ENCODE peak calls at places on chromosomes 5 and 9, in seven cellular contexts. One of them, this sample, is unnamed.

GRCh38 chr9:37283730-37284235 is 138.7 kb upstream of the GRHPR start:
- DNase-seq in progenitor cell of endocrine pancreas: no peak
- DNase-seq in upper lobe of right lung: no peak
- DNase-seq in T-helper 1 cell: no peak
- DNase-seq in IMR-90: peak; percentile 87
- DNase-seq in CD4-positive, alpha-beta memory T cell: no peak
- DNase-seq in left cardiac atrium: no peak
- DNase-seq in this sample: no peak

GRCh38 chr9:99112750-99113417 is 8.0 kb downstream of the TGFBR1 start:
- DNase-seq in progenitor cell of endocrine pancreas: no peak
- DNase-seq in upper lobe of right lung: no peak
- DNase-seq in T-helper 1 cell: peak; percentile 54
- DNase-seq in IMR-90: no peak
- DNase-seq in CD4-positive, alpha-beta memory T cell: peak; percentile 80
- DNase-seq in left cardiac atrium: no peak
- DNase-seq in this sample: no peak

GRCh38 chr9:136546697-136547481 is 1.0 kb upstream of the NOTCH1 start:
- DNase-seq in progenitor cell of endocrine pancreas: no peak
- DNase-seq in upper lobe of right lung: peak; percentile 88
- DNase-seq in T-helper 1 cell: peak; percentile 36
- DNase-seq in IMR-90: peak; percentile 35
- DNase-seq in CD4-positive, alpha-beta memory T cell: peak; percentile 61
- DNase-seq in left cardiac atrium: peak; percentile 81
- DNase-seq in this sample: no peak

GRCh38 chr5:172941067-172941516 is 18.1 kb upstream of the RPL26L1 start:
- DNase-seq in progenitor cell of endocrine pancreas: no peak
- DNase-seq in upper lobe of right lung: no peak
- DNase-seq in T-helper 1 cell: no peak
- DNase-seq in IMR-90: no peak
- DNase-seq in CD4-positive, alpha-beta memory T cell: no peak
- DNase-seq in left cardiac atrium: no peak
- DNase-seq in this sample: no peak

GRCh38 chr5:148729182-148729581 is 74.9 kb upstream of the HTR4 start:
- DNase-seq in progenitor cell of endocrine pancreas: no peak
- DNase-seq in upper lobe of right lung: no peak
- DNase-seq in T-helper 1 cell: no peak
- DNase-seq in IMR-90: no peak
- DNase-seq in CD4-positive, alpha-beta memory T cell: no peak
- DNase-seq in left cardiac atrium: no peak
- DNase-seq in this sample: no peak

GRCh38 chr9:116156621-116157314 is 3.2 kb downstream of the PAPPA start:
- DNase-seq in progenitor cell of endocrine pancreas: no peak
- DNase-seq in upper lobe of right lung: peak; percentile 66
- DNase-seq in T-helper 1 cell: no peak
- DNase-seq in IMR-90: peak; percentile 78
- DNase-seq in CD4-positive, alpha-beta memory T cell: no peak
- DNase-seq in left cardiac atrium: peak; percentile 75
- DNase-seq in this sample: no peak

GRCh38 chr9:129398101-129398795 is 220.2 kb upstream of the IER5L start:
- DNase-seq in progenitor cell of endocrine pancreas: no peak
- DNase-seq in upper lobe of right lung: peak; percentile 54
- DNase-seq in T-helper 1 cell: no peak
- DNase-seq in IMR-90: no peak
- DNase-seq in CD4-positive, alpha-beta memory T cell: peak; percentile 19
- DNase-seq in left cardiac atrium: peak; percentile 15
- DNase-seq in this sample: no peak

GRCh38 chr9:76562511-76562911 is 103.5 kb downstream of the GCNT1 start:
- DNase-seq in progenitor cell of endocrine pancreas: no peak
- DNase-seq in upper lobe of right lung: no peak
- DNase-seq in T-helper 1 cell: no peak
- DNase-seq in IMR-90: peak; percentile 59
- DNase-seq in CD4-positive, alpha-beta memory T cell: no peak
- DNase-seq in left cardiac atrium: no peak
- DNase-seq in this sample: no peak

GRCh38 chr9:113389451-113389850 is 11.6 kb downstream of the ALAD start:
- DNase-seq in progenitor cell of endocrine pancreas: no peak
- DNase-seq in upper lobe of right lung: peak; percentile 46
- DNase-seq in T-helper 1 cell: no peak
- DNase-seq in IMR-90: no peak
- DNase-seq in CD4-positive, alpha-beta memory T cell: no peak
- DNase-seq in left cardiac atrium: no peak
- DNase-seq in this sample: no peak

GRCh38 chr5:52674815-52675545 is 112.7 kb upstream of the ITGA1 start:
- DNase-seq in progenitor cell of endocrine pancreas: no peak
- DNase-seq in upper lobe of right lung: no peak
- DNase-seq in T-helper 1 cell: no peak
- DNase-seq in IMR-90: peak; percentile 87
- DNase-seq in CD4-positive, alpha-beta memory T cell: no peak
- DNase-seq in left cardiac atrium: no peak
- DNase-seq in this sample: no peak

GRCh38 chr5:15500326-15500958 is 462 bp downstream of the FBXL7 start:
- DNase-seq in progenitor cell of endocrine pancreas: peak; percentile 19
- DNase-seq in upper lobe of right lung: peak; percentile 71
- DNase-seq in T-helper 1 cell: no peak
- DNase-seq in IMR-90: peak; percentile 25
- DNase-seq in CD4-positive, alpha-beta memory T cell: no peak
- DNase-seq in left cardiac atrium: peak; percentile 83
- DNase-seq in this sample: no peak

This sample was measured in CMK.